ENCODE peak calls at places on chromosome 17, in eight cellular contexts. One of them, this sample, is unnamed.

GRCh38 chr17:144936-145670 is 7.7 kb downstream of the SCGB1C2 start:
- DNase-seq in cardiac muscle cell: no peak
- DNase-seq in left ventricle myocardium inferior: peak; percentile 6
- DNase-seq in GM10248: no peak
- DNase-seq in endothelial cell: peak; percentile 1
- DNase-seq in nephron progenitor cell: no peak
- DNase-seq in upper lobe of right lung: peak; percentile 25
- DNase-seq in neural crest cell: no peak
- DNase-seq in this sample: peak; percentile 6

GRCh38 chr17:49136335-49136734 is 3.8 kb downstream of the B4GALNT2 start:
- DNase-seq in neural crest cell: no peak
- DNase-seq in left ventricle myocardium inferior: no peak
- DNase-seq in cardiac muscle cell: no peak
- DNase-seq in upper lobe of right lung: no peak
- DNase-seq in GM10248: no peak
- DNase-seq in nephron progenitor cell: no peak
- DNase-seq in endothelial cell: no peak
- DNase-seq in this sample: no peak

GRCh38 chr17:54891176-54891821 is 9.4 kb upstream of the TOM1L1 start:
- DNase-seq in neural crest cell: peak; percentile 9
- DNase-seq in left ventricle myocardium inferior: no peak
- DNase-seq in nephron progenitor cell: peak; percentile 52
- DNase-seq in GM10248: peak; percentile 20
- DNase-seq in cardiac muscle cell: peak; percentile 80
- DNase-seq in upper lobe of right lung: no peak
- DNase-seq in endothelial cell: peak; percentile 23
- DNase-seq in this sample: no peak

GRCh38 chr17:2687074-2687418 is 24.5 kb downstream of the CLUH start:
- DNase-seq in nephron progenitor cell: no peak
- DNase-seq in GM10248: no peak
- DNase-seq in neural crest cell: no peak
- DNase-seq in endothelial cell: no peak
- DNase-seq in cardiac muscle cell: no peak
- DNase-seq in upper lobe of right lung: peak; percentile 64
- DNase-seq in left ventricle myocardium inferior: no peak
- DNase-seq in this sample: no peak

GRCh38 chr17:8397636-8398035 is at the start of gene RNF222:
- DNase-seq in upper lobe of right lung: no peak
- DNase-seq in GM10248: no peak
- DNase-seq in left ventricle myocardium inferior: no peak
- DNase-seq in neural crest cell: no peak
- DNase-seq in nephron progenitor cell: no peak
- DNase-seq in cardiac muscle cell: no peak
- DNase-seq in endothelial cell: no peak
- DNase-seq in this sample: no peak

GRCh38 chr17:78748730-78749317 is 33.2 kb downstream of the CYTH1 start:
- DNase-seq in endothelial cell: no peak
- DNase-seq in GM10248: no peak
- DNase-seq in cardiac muscle cell: no peak
- DNase-seq in neural crest cell: no peak
- DNase-seq in left ventricle myocardium inferior: peak; percentile 50
- DNase-seq in upper lobe of right lung: peak; percentile 81
- DNase-seq in nephron progenitor cell: no peak
- DNase-seq in this sample: peak; percentile 74

GRCh38 chr17:64399071-64399766 is 8.6 kb upstream of the PECAM1 start:
- DNase-seq in upper lobe of right lung: no peak
- DNase-seq in cardiac muscle cell: no peak
- DNase-seq in endothelial cell: no peak
- DNase-seq in nephron progenitor cell: no peak
- DNase-seq in neural crest cell: no peak
- DNase-seq in left ventricle myocardium inferior: no peak
- DNase-seq in GM10248: no peak
- DNase-seq in this sample: no peak

GRCh38 chr17:45366049-45366448 is 49.2 kb upstream of the MAP3K14 start:
- DNase-seq in cardiac muscle cell: no peak
- DNase-seq in nephron progenitor cell: no peak
- DNase-seq in left ventricle myocardium inferior: no peak
- DNase-seq in upper lobe of right lung: peak; percentile 17
- DNase-seq in GM10248: no peak
- DNase-seq in endothelial cell: no peak
- DNase-seq in neural crest cell: no peak
- DNase-seq in this sample: no peak

GRCh38 chr17:44210342-44211192 is 8.9 kb downstream of the UBTF start:
- DNase-seq in upper lobe of right lung: peak; percentile 95
- DNase-seq in endothelial cell: peak; percentile 96
- DNase-seq in nephron progenitor cell: peak; percentile 92
- DNase-seq in GM10248: peak; percentile 91
- DNase-seq in left ventricle myocardium inferior: peak; percentile 89
- DNase-seq in neural crest cell: peak; percentile 86
- DNase-seq in cardiac muscle cell: peak; percentile 88
- DNase-seq in this sample: peak; percentile 95

GRCh38 chr17:1870592-1870991 is 40.8 kb downstream of the RPA1 start:
- DNase-seq in nephron progenitor cell: no peak
- DNase-seq in cardiac muscle cell: no peak
- DNase-seq in GM10248: no peak
- DNase-seq in upper lobe of right lung: no peak
- DNase-seq in endothelial cell: no peak
- DNase-seq in neural crest cell: no peak
- DNase-seq in left ventricle myocardium inferior: no peak
- DNase-seq in this sample: no peak

GRCh38 chr17:48644159-48644558 is 18.0 kb upstream of the HOXB9 start:
- DNase-seq in endothelial cell: no peak
- DNase-seq in neural crest cell: no peak
- DNase-seq in nephron progenitor cell: no peak
- DNase-seq in left ventricle myocardium inferior: no peak
- DNase-seq in GM10248: no peak
- DNase-seq in upper lobe of right lung: no peak
- DNase-seq in cardiac muscle cell: no peak
- DNase-seq in this sample: no peak

GRCh38 chr17:77282524-77283515 is 142.1 kb downstream of the SEC14L1 start:
- DNase-seq in left ventricle myocardium inferior: no peak
- DNase-seq in cardiac muscle cell: no peak
- DNase-seq in GM10248: peak; percentile 51
- DNase-seq in endothelial cell: no peak
- DNase-seq in nephron progenitor cell: no peak
- DNase-seq in neural crest cell: no peak
- DNase-seq in upper lobe of right lung: peak; percentile 73
- DNase-seq in this sample: no peak

GRCh38 chr17:34820166-34820920 is 140.9 kb downstream of the CCT6B start:
- DNase-seq in neural crest cell: no peak
- DNase-seq in cardiac muscle cell: no peak
- DNase-seq in nephron progenitor cell: no peak
- DNase-seq in endothelial cell: no peak
- DNase-seq in left ventricle myocardium inferior: no peak
- DNase-seq in upper lobe of right lung: no peak
- DNase-seq in GM10248: no peak
- DNase-seq in this sample: no peak

GRCh38 chr17:28348979-28349378 is 8.3 kb downstream of the POLDIP2 start:
- DNase-seq in nephron progenitor cell: no peak
- DNase-seq in neural crest cell: no peak
- DNase-seq in upper lobe of right lung: peak; percentile 25
- DNase-seq in GM10248: no peak
- DNase-seq in cardiac muscle cell: no peak
- DNase-seq in endothelial cell: no peak
- DNase-seq in left ventricle myocardium inferior: no peak
- DNase-seq in this sample: no peak

GRCh38 chr17:28346199-28346580 is 10.6 kb downstream of the TNFAIP1 start:
- DNase-seq in upper lobe of right lung: peak; percentile 4
- DNase-seq in neural crest cell: no peak
- DNase-seq in nephron progenitor cell: no peak
- DNase-seq in left ventricle myocardium inferior: no peak
- DNase-seq in GM10248: no peak
- DNase-seq in cardiac muscle cell: peak; percentile 15
- DNase-seq in endothelial cell: no peak
- DNase-seq in this sample: no peak

GRCh38 chr17:28345420-28346198 is 10.0 kb downstream of the TNFAIP1 start:
- DNase-seq in neural crest cell: no peak
- DNase-seq in endothelial cell: no peak
- DNase-seq in cardiac muscle cell: no peak
- DNase-seq in left ventricle myocardium inferior: peak; percentile 51
- DNase-seq in nephron progenitor cell: no peak
- DNase-seq in GM10248: no peak
- DNase-seq in upper lobe of right lung: no peak
- DNase-seq in this sample: no peak

GRCh38 chr17:28346746-28347246 is 10.5 kb downstream of the POLDIP2 start:
- DNase-seq in neural crest cell: no peak
- DNase-seq in GM10248: no peak
- DNase-seq in endothelial cell: peak; percentile 23
- DNase-seq in nephron progenitor cell: no peak
- DNase-seq in left ventricle myocardium inferior: no peak
- DNase-seq in cardiac muscle cell: peak; percentile 49
- DNase-seq in upper lobe of right lung: peak; percentile 51
- DNase-seq in this sample: no peak

DNA sequence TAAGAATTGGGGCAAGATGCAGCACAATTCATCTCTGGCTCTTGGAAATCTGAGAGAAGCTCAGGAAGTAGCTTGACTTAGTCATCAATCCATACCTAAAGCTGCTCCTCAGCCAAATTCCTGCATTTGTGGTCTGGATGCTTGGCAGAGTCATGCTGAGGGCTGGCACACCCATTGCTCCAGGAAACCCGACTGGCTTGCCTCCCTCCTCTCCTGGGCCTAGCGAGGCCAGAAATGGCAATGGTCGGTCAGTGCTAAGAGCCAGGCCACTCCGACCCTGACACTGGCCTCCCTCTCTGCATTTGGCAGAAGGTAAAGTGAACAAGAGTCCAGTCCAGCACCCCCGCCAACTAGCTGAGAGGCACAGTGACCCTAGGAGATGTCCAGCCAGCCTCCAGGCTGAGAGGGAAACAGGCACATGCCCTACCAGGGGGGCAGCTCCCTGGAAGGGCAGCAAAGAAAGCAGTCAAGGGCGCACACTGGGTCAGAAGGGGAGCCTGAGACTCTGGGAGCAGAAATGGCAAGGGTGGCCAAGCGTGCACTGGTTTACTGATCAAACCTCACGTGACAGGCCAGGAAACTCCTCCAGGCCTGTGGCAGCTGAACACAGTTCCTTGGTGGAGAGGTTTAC is 10.0 kb downstream of the POLDIP2 start:
- DNase-seq in GM10248: no peak
- DNase-seq in upper lobe of right lung: peak; percentile 60
- DNase-seq in left ventricle myocardium inferior: no peak
- DNase-seq in cardiac muscle cell: no peak
- DNase-seq in nephron progenitor cell: no peak
- DNase-seq in endothelial cell: no peak
- DNase-seq in neural crest cell: no peak
- DNase-seq in this sample: no peak
- TF ChIP-seq CTCF in GM10248: no peak
- TF ChIP-seq CTCF in upper lobe of right lung: no peak
- TF ChIP-seq CTCF in left ventricle myocardium inferior: no peak
- TF ChIP-seq CTCF in cardiac muscle cell: no peak
- TF ChIP-seq CTCF in nephron progenitor cell: no peak
- TF ChIP-seq CTCF in endothelial cell: no peak
- TF ChIP-seq CTCF in neural crest cell: no peak
- TF ChIP-seq CTCF in this sample: no peak

GRCh38 chr17:68981288-68981687 is 26.1 kb upstream of the ABCA8 start:
- DNase-seq in endothelial cell: no peak
- DNase-seq in GM10248: no peak
- DNase-seq in left ventricle myocardium inferior: no peak
- DNase-seq in neural crest cell: no peak
- DNase-seq in upper lobe of right lung: no peak
- DNase-seq in nephron progenitor cell: no peak
- DNase-seq in cardiac muscle cell: no peak
- DNase-seq in this sample: no peak
- TF ChIP-seq CTCF in endothelial cell: no peak
- TF ChIP-seq CTCF in GM10248: no peak
- TF ChIP-seq CTCF in left ventricle myocardium inferior: no peak
- TF ChIP-seq CTCF in neural crest cell: no peak
- TF ChIP-seq CTCF in upper lobe of right lung: no peak
- TF ChIP-seq CTCF in nephron progenitor cell: no peak
- TF ChIP-seq CTCF in cardiac muscle cell: no peak
- TF ChIP-seq CTCF in this sample: no peak

GRCh38 chr17:58605470-58605869 is 86.4 kb downstream of the TEX14 start:
- DNase-seq in nephron progenitor cell: no peak
- DNase-seq in cardiac muscle cell: no peak
- DNase-seq in GM10248: no peak
- DNase-seq in neural crest cell: no peak
- DNase-seq in upper lobe of right lung: no peak
- DNase-seq in endothelial cell: no peak
- DNase-seq in left ventricle myocardium inferior: no peak
- DNase-seq in this sample: no peak
- TF ChIP-seq CTCF in nephron progenitor cell: no peak
- TF ChIP-seq CTCF in cardiac muscle cell: no peak
- TF ChIP-seq CTCF in GM10248: no peak
- TF ChIP-seq CTCF in neural crest cell: no peak
- TF ChIP-seq CTCF in upper lobe of right lung: no peak
- TF ChIP-seq CTCF in endothelial cell: no peak
- TF ChIP-seq CTCF in left ventricle myocardium inferior: no peak
- TF ChIP-seq CTCF in this sample: no peak

GRCh38 chr17:17742688-17743390 is 61.6 kb downstream of the RAI1 start:
- DNase-seq in neural crest cell: no peak
- DNase-seq in nephron progenitor cell: no peak
- DNase-seq in endothelial cell: no peak
- DNase-seq in GM10248: no peak
- DNase-seq in upper lobe of right lung: no peak
- DNase-seq in left ventricle myocardium inferior: no peak
- DNase-seq in cardiac muscle cell: no peak
- DNase-seq in this sample: no peak

GRCh38 chr17:17742133-17742621 is 60.9 kb downstream of the RAI1 start:
- DNase-seq in left ventricle myocardium inferior: no peak
- DNase-seq in neural crest cell: no peak
- DNase-seq in GM10248: no peak
- DNase-seq in nephron progenitor cell: no peak
- DNase-seq in cardiac muscle cell: no peak
- DNase-seq in upper lobe of right lung: no peak
- DNase-seq in endothelial cell: no peak
- DNase-seq in this sample: no peak

GRCh38 chr17:17739388-17740066 is 58.3 kb downstream of the RAI1 start:
- DNase-seq in upper lobe of right lung: no peak
- DNase-seq in left ventricle myocardium inferior: no peak
- DNase-seq in cardiac muscle cell: no peak
- DNase-seq in endothelial cell: no peak
- DNase-seq in nephron progenitor cell: no peak
- DNase-seq in neural crest cell: no peak
- DNase-seq in GM10248: no peak
- DNase-seq in this sample: no peak

GRCh38 chr17:17740627-17741237 is 59.5 kb downstream of the RAI1 start:
- DNase-seq in GM10248: no peak
- DNase-seq in left ventricle myocardium inferior: no peak
- DNase-seq in nephron progenitor cell: no peak
- DNase-seq in cardiac muscle cell: no peak
- DNase-seq in upper lobe of right lung: no peak
- DNase-seq in neural crest cell: no peak
- DNase-seq in endothelial cell: no peak
- DNase-seq in this sample: no peak

DNA sequence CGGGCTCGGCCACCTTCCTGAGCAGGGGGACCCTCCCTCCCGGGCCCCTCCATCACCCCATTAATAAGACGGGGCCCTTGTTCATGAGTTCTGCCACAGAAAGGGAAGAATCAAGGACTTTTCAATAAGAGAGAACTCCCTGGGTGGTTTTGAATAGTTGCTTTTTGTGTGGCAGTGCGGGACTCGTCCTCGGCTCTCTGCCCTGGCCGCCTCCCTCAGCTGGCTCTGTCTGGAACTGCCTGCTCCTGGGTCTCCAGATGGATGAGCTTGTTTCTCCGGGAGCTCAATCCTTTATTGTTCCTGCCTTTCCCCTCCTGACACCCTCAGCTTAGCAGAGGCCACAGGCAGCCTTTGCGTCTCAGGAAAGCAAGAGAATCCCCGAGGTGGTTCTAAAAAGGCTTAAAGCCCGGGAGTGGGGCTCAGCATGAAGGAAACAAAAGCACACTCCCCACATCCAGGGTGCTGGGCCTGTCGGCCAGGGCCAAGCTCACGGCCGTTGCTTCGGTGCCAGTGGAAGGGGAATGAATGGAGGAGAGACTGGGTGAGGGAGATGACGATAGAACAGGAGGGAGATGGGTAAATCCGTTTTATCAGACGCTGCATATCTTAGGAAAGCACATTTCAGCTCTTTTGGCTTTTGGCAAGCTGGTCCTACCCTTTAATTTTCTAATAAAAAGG is 60.2 kb downstream of the RAI1 start:
- DNase-seq in GM10248: no peak
- DNase-seq in upper lobe of right lung: no peak
- DNase-seq in nephron progenitor cell: peak; percentile 48
- DNase-seq in left ventricle myocardium inferior: no peak
- DNase-seq in neural crest cell: peak; percentile 57
- DNase-seq in cardiac muscle cell: no peak
- DNase-seq in endothelial cell: peak; percentile 47
- DNase-seq in this sample: no peak
- TF ChIP-seq CTCF in GM10248: no peak
- TF ChIP-seq CTCF in upper lobe of right lung: no peak
- TF ChIP-seq CTCF in nephron progenitor cell: no peak
- TF ChIP-seq CTCF in left ventricle myocardium inferior: peak; percentile 45
- TF ChIP-seq CTCF in neural crest cell: peak; percentile 40
- TF ChIP-seq CTCF in cardiac muscle cell: peak; percentile 27
- TF ChIP-seq CTCF in endothelial cell: no peak
- TF ChIP-seq CTCF in this sample: no peak